ENCODE peak calls at places on chromosomes 16 and 17, in ten cellular contexts. One of them, this sample, is unnamed.

GRCh38 chr16:68455631-68456030 is 7.3 kb upstream of the SMPD3 start:
- DNase-seq in stimulated activated CD8-positive, alpha-beta memory T cell treated with anti-CD3 and anti-CD28 coated beads, Interleukin-7, amount 100 ng/mL, for 1 hour: no peak
- DNase-seq in GM23338: no peak
- DNase-seq in endothelial cell: no peak
- DNase-seq in T47D: no peak
- DNase-seq in activated CD4-positive, alpha-beta T cell treated with anti-CD3 and anti-CD28 coated beads, Interleukin-2, amount 50 U/mL, for 1 hour: no peak
- DNase-seq in AG10803: no peak
- DNase-seq in activated naive CD8-positive, alpha-beta T cell treated with anti-CD3 and anti-CD28 coated beads, Interleukin-2, amount 10 ng/mL, durations not matched to agents 7 days and 5 days: no peak
- DNase-seq in GM12878: no peak
- DNase-seq in SJSA1: no peak
- DNase-seq in this sample: no peak

GRCh38 chr17:70006159-70006558 is 68.9 kb upstream of the KCNJ16 start:
- DNase-seq in stimulated activated CD8-positive, alpha-beta memory T cell treated with anti-CD3 and anti-CD28 coated beads, Interleukin-7, amount 100 ng/mL, for 1 hour: no peak
- DNase-seq in GM23338: no peak
- DNase-seq in endothelial cell: no peak
- DNase-seq in T47D: no peak
- DNase-seq in activated CD4-positive, alpha-beta T cell treated with anti-CD3 and anti-CD28 coated beads, Interleukin-2, amount 50 U/mL, for 1 hour: no peak
- DNase-seq in AG10803: peak
- DNase-seq in activated naive CD8-positive, alpha-beta T cell treated with anti-CD3 and anti-CD28 coated beads, Interleukin-2, amount 10 ng/mL, durations not matched to agents 7 days and 5 days: no peak
- DNase-seq in GM12878: no peak
- DNase-seq in SJSA1: no peak
- DNase-seq in this sample: no peak

GRCh38 chr17:78896091-78896833 is 6.7 kb downstream of the CEP295NL start:
- DNase-seq in stimulated activated CD8-positive, alpha-beta memory T cell treated with anti-CD3 and anti-CD28 coated beads, Interleukin-7, amount 100 ng/mL, for 1 hour: no peak
- DNase-seq in GM23338: no peak
- DNase-seq in endothelial cell: no peak
- DNase-seq in T47D: no peak
- DNase-seq in activated CD4-positive, alpha-beta T cell treated with anti-CD3 and anti-CD28 coated beads, Interleukin-2, amount 50 U/mL, for 1 hour: no peak
- DNase-seq in AG10803: no peak
- DNase-seq in activated naive CD8-positive, alpha-beta T cell treated with anti-CD3 and anti-CD28 coated beads, Interleukin-2, amount 10 ng/mL, durations not matched to agents 7 days and 5 days: no peak
- DNase-seq in GM12878: no peak
- DNase-seq in SJSA1: no peak
- DNase-seq in this sample: no peak

GRCh38 chr16:54933281-54934150 is 2.9 kb downstream of the IRX5 start:
- DNase-seq in stimulated activated CD8-positive, alpha-beta memory T cell treated with anti-CD3 and anti-CD28 coated beads, Interleukin-7, amount 100 ng/mL, for 1 hour: no peak
- DNase-seq in GM23338: peak
- DNase-seq in endothelial cell: peak
- DNase-seq in T47D: peak
- DNase-seq in activated CD4-positive, alpha-beta T cell treated with anti-CD3 and anti-CD28 coated beads, Interleukin-2, amount 50 U/mL, for 1 hour: no peak
- DNase-seq in AG10803: no peak
- DNase-seq in activated naive CD8-positive, alpha-beta T cell treated with anti-CD3 and anti-CD28 coated beads, Interleukin-2, amount 10 ng/mL, durations not matched to agents 7 days and 5 days: peak
- DNase-seq in GM12878: no peak
- DNase-seq in SJSA1: no peak
- DNase-seq in this sample: no peak

GRCh38 chr16:69329369-69330285 is 761 bp downstream of the PDF start:
- DNase-seq in stimulated activated CD8-positive, alpha-beta memory T cell treated with anti-CD3 and anti-CD28 coated beads, Interleukin-7, amount 100 ng/mL, for 1 hour: no peak
- DNase-seq in GM23338: peak
- DNase-seq in endothelial cell: peak
- DNase-seq in T47D: peak
- DNase-seq in activated CD4-positive, alpha-beta T cell treated with anti-CD3 and anti-CD28 coated beads, Interleukin-2, amount 50 U/mL, for 1 hour: peak
- DNase-seq in AG10803: no peak
- DNase-seq in activated naive CD8-positive, alpha-beta T cell treated with anti-CD3 and anti-CD28 coated beads, Interleukin-2, amount 10 ng/mL, durations not matched to agents 7 days and 5 days: no peak
- DNase-seq in GM12878: no peak
- DNase-seq in SJSA1: no peak
- DNase-seq in this sample: peak

GRCh38 chr17:39920218-39921210 is 2.1 kb upstream of the GSDMB start:
- DNase-seq in stimulated activated CD8-positive, alpha-beta memory T cell treated with anti-CD3 and anti-CD28 coated beads, Interleukin-7, amount 100 ng/mL, for 1 hour: peak
- DNase-seq in GM23338: peak
- DNase-seq in endothelial cell: no peak
- DNase-seq in T47D: no peak
- DNase-seq in activated CD4-positive, alpha-beta T cell treated with anti-CD3 and anti-CD28 coated beads, Interleukin-2, amount 50 U/mL, for 1 hour: peak
- DNase-seq in AG10803: no peak
- DNase-seq in activated naive CD8-positive, alpha-beta T cell treated with anti-CD3 and anti-CD28 coated beads, Interleukin-2, amount 10 ng/mL, durations not matched to agents 7 days and 5 days: peak
- DNase-seq in GM12878: no peak
- DNase-seq in SJSA1: no peak
- DNase-seq in this sample: peak

GRCh38 chr16:11712122-11712521 is 30.5 kb downstream of the TXNDC11 start:
- DNase-seq in stimulated activated CD8-positive, alpha-beta memory T cell treated with anti-CD3 and anti-CD28 coated beads, Interleukin-7, amount 100 ng/mL, for 1 hour: no peak
- DNase-seq in GM23338: no peak
- DNase-seq in endothelial cell: no peak
- DNase-seq in T47D: no peak
- DNase-seq in activated CD4-positive, alpha-beta T cell treated with anti-CD3 and anti-CD28 coated beads, Interleukin-2, amount 50 U/mL, for 1 hour: no peak
- DNase-seq in AG10803: no peak
- DNase-seq in activated naive CD8-positive, alpha-beta T cell treated with anti-CD3 and anti-CD28 coated beads, Interleukin-2, amount 10 ng/mL, durations not matched to agents 7 days and 5 days: no peak
- DNase-seq in GM12878: no peak
- DNase-seq in SJSA1: no peak
- DNase-seq in this sample: no peak

GRCh38 chr17:42553866-42554249 is 1.1 kb downstream of the HSD17B1 start:
- DNase-seq in stimulated activated CD8-positive, alpha-beta memory T cell treated with anti-CD3 and anti-CD28 coated beads, Interleukin-7, amount 100 ng/mL, for 1 hour: no peak
- DNase-seq in GM23338: no peak
- DNase-seq in endothelial cell: no peak
- DNase-seq in T47D: peak
- DNase-seq in activated CD4-positive, alpha-beta T cell treated with anti-CD3 and anti-CD28 coated beads, Interleukin-2, amount 50 U/mL, for 1 hour: no peak
- DNase-seq in AG10803: no peak
- DNase-seq in activated naive CD8-positive, alpha-beta T cell treated with anti-CD3 and anti-CD28 coated beads, Interleukin-2, amount 10 ng/mL, durations not matched to agents 7 days and 5 days: peak
- DNase-seq in GM12878: no peak
- DNase-seq in SJSA1: no peak
- DNase-seq in this sample: no peak

GRCh38 chr17:6104956-6105355 is 34.8 kb downstream of the WSCD1 start:
- DNase-seq in stimulated activated CD8-positive, alpha-beta memory T cell treated with anti-CD3 and anti-CD28 coated beads, Interleukin-7, amount 100 ng/mL, for 1 hour: no peak
- DNase-seq in GM23338: no peak
- DNase-seq in endothelial cell: no peak
- DNase-seq in T47D: no peak
- DNase-seq in activated CD4-positive, alpha-beta T cell treated with anti-CD3 and anti-CD28 coated beads, Interleukin-2, amount 50 U/mL, for 1 hour: no peak
- DNase-seq in AG10803: no peak
- DNase-seq in activated naive CD8-positive, alpha-beta T cell treated with anti-CD3 and anti-CD28 coated beads, Interleukin-2, amount 10 ng/mL, durations not matched to agents 7 days and 5 days: no peak
- DNase-seq in GM12878: no peak
- DNase-seq in SJSA1: no peak
- DNase-seq in this sample: no peak

GRCh38 chr17:66412857-66413563 is 110.6 kb downstream of the PRKCA start:
- DNase-seq in stimulated activated CD8-positive, alpha-beta memory T cell treated with anti-CD3 and anti-CD28 coated beads, Interleukin-7, amount 100 ng/mL, for 1 hour: no peak
- DNase-seq in GM23338: no peak
- DNase-seq in endothelial cell: no peak
- DNase-seq in T47D: no peak
- DNase-seq in activated CD4-positive, alpha-beta T cell treated with anti-CD3 and anti-CD28 coated beads, Interleukin-2, amount 50 U/mL, for 1 hour: no peak
- DNase-seq in AG10803: no peak
- DNase-seq in activated naive CD8-positive, alpha-beta T cell treated with anti-CD3 and anti-CD28 coated beads, Interleukin-2, amount 10 ng/mL, durations not matched to agents 7 days and 5 days: no peak
- DNase-seq in GM12878: no peak
- DNase-seq in SJSA1: peak
- DNase-seq in this sample: no peak

GRCh38 chr17:63647065-63647725 is 25.0 kb downstream of the MAP3K3 start:
- DNase-seq in stimulated activated CD8-positive, alpha-beta memory T cell treated with anti-CD3 and anti-CD28 coated beads, Interleukin-7, amount 100 ng/mL, for 1 hour: no peak
- DNase-seq in GM23338: no peak
- DNase-seq in endothelial cell: no peak
- DNase-seq in T47D: peak
- DNase-seq in activated CD4-positive, alpha-beta T cell treated with anti-CD3 and anti-CD28 coated beads, Interleukin-2, amount 50 U/mL, for 1 hour: no peak
- DNase-seq in AG10803: peak
- DNase-seq in activated naive CD8-positive, alpha-beta T cell treated with anti-CD3 and anti-CD28 coated beads, Interleukin-2, amount 10 ng/mL, durations not matched to agents 7 days and 5 days: no peak
- DNase-seq in GM12878: no peak
- DNase-seq in SJSA1: no peak
- DNase-seq in this sample: no peak

GRCh38 chr16:85709766-85710423 is 21.1 kb upstream of the GINS2 start:
- DNase-seq in stimulated activated CD8-positive, alpha-beta memory T cell treated with anti-CD3 and anti-CD28 coated beads, Interleukin-7, amount 100 ng/mL, for 1 hour: no peak
- DNase-seq in GM23338: no peak
- DNase-seq in endothelial cell: no peak
- DNase-seq in T47D: no peak
- DNase-seq in activated CD4-positive, alpha-beta T cell treated with anti-CD3 and anti-CD28 coated beads, Interleukin-2, amount 50 U/mL, for 1 hour: no peak
- DNase-seq in AG10803: no peak
- DNase-seq in activated naive CD8-positive, alpha-beta T cell treated with anti-CD3 and anti-CD28 coated beads, Interleukin-2, amount 10 ng/mL, durations not matched to agents 7 days and 5 days: no peak
- DNase-seq in GM12878: no peak
- DNase-seq in SJSA1: no peak
- DNase-seq in this sample: no peak

This sample was measured in germinal center.